ENCODE peak calls at places on chromosomes 16 and 17, in four cellular contexts. A is AG04450, I is gastrocnemius medialis, N is upper lobe of right lung. C is an unnamed sample.

GRCh38 chr16:825298-826061 is 24.9 kb upstream of the GNG13 start:
- DNase-seq in A (no peak), I (no peak), N (no peak), C (no peak)

GRCh38 chr17:4565209-4566141 is 5.1 kb upstream of the GGT6 start:
- DNase-seq in A (peak), I (peak), N (peak), C (no peak)

GRCh38 chr17:43778337-43779144 is at the start of gene DUSP3:
- DNase-seq in A (peak), I (peak), N (peak), C (peak)

GRCh38 chr16:24577167-24577566 is 37.8 kb downstream of the RBBP6 start:
- DNase-seq in A (no peak), I (no peak), N (no peak), C (no peak)

GRCh38 chr17:55152236-55152635 is 112.5 kb upstream of the HLF start:
- DNase-seq in A (no peak), I (no peak), N (no peak), C (no peak)

GRCh38 chr16:68040506-68041288 is 17.6 kb downstream of the DUS2 start:
- DNase-seq in A (peak), I (peak), N (peak), C (peak)

GRCh38 chr16:25750489-25750888 is 58.7 kb downstream of the HS3ST4 start:
- DNase-seq in A (no peak), I (no peak), N (no peak), C (no peak)

GRCh38 chr16:71259086-71259485 is 28.6 kb upstream of the HYDIN start:
- DNase-seq in A (no peak), I (no peak), N (no peak), C (no peak)

GRCh38 chr16:61419771-61420170 is 616.5 kb downstream of the CDH8 start:
- DNase-seq in A (no peak), I (no peak), N (no peak), C (no peak)

GRCh38 chr17:12415031-12415430 is 250.7 kb upstream of the MYOCD start:
- DNase-seq in A (peak), I (no peak), N (no peak), C (no peak)
- H3K27ac ChIP-seq in A (no peak), I (no peak), N (no peak), C (no peak)

GRCh38 chr16:65480276-65480675 is 358.4 kb upstream of the CDH11 start:
- DNase-seq in A (no peak), I (no peak), N (no peak), C (no peak)
- TF ChIP-seq CTCF in A (no peak), I (no peak), N (no peak), C (no peak)

DNA sequence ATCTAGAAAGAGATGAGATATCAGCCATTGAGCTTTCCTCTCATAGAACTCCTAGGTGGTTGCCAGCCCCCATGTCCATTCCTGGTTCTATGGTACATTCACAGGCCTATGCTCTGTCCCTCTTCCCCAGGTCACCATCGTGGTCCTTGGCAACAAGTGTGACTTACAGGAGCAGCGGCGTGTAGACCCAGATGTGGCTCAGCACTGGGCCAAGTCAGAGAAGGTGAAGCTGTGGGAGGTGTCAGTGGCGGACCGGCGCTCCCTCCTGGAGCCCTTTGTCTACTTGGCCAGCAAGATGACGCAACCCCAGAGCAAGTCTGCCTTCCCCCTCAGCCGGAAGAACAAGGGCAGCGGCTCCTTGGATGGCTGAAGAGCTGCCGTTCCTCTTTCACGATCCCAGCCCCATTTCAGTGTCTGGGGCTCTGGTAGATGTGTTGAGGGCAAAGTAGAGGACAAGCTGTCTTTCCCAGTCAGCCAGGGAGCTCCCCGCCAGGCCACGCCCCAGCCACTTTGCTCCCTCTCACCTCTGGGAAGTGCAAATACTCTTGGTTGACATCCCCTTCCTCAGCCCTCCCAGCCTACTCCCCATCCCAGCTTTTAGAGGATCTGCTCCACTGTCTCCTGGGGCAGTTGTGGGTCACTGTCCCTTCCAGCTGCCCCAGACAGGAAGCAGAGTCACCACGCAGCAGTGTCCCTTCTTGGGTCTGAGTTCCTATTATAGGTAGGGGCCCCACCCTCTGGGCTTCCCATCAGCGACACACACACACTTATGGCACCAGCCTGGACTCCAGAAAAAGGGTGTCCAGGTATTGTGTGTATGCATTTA is 3.8 kb downstream of the NKIRAS2 start:
- DNase-seq in A (no peak), I (no peak), N (peak), C (peak)
- H3K27ac ChIP-seq in A (peak), I (peak), N (peak), C (peak)

DNA sequence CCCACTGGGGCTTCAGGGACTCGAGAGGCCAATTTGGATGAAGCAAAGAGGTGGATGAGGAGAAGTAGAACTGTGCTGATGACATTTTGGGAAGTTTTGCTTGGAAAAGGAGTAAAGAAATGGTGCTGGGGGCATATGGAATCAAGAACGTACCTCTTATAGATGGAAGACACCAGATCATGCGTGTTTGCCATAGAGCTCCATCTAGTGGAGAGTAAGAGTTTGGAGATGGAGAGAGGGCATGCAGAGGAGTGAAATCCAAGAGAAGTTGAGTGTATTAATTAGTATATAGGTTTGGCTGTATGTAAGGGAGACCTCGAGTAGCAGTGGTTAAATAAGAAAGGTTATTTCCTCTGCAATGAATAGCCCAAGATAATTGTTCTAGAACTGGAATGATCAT is 56.0 kb downstream of the SHISA6 start:
- DNase-seq in A (no peak), I (no peak), N (no peak), C (no peak)
- TF ChIP-seq CTCF in A (no peak), I (no peak), N (peak), C (no peak)

GRCh38 chr17:30819941-30820705 is 4.4 kb downstream of the CRLF3 start:
- DNase-seq in A (no peak), I (no peak), N (no peak), C (no peak)
- H3K27ac ChIP-seq in A (no peak), I (no peak), N (peak), C (no peak)

GRCh38 chr17:13017623-13018462 is at the start of gene ELAC2:
- DNase-seq in A (peak), I (peak), N (peak), C (peak)
- TF ChIP-seq CTCF in A (no peak), I (peak), N (peak), C (no peak)

DNA sequence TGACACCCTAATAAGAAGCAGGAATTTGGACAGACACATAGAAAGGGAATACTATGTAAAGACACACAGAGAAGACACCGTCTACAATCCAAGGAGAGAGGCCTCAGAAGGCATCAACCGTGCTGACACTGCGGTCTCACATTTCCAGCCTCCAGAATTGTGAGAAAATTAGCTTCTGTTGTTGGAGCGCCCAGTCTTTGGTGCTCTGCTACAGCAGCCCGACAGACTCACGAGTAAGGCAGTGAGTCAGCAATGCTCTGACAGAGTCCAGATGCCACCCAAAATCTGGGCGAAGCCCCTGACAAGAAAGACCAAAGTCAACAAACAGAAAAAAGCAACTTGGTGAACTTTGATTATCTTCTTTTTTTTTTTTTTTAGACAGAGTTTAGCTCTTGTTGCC is 32.5 kb upstream of the RAI1 start:
- DNase-seq in A (no peak), I (no peak), N (no peak), C (no peak)
- H3K27ac ChIP-seq in A (no peak), I (no peak), N (no peak), C (no peak)

GRCh38 chr17:19397556-19398041 is 10.6 kb upstream of the MFAP4 start:
- DNase-seq in A (no peak), I (no peak), N (no peak), C (no peak)
- TF ChIP-seq CTCF in A (no peak), I (no peak), N (no peak), C (no peak)